ENCODE peak calls at places on chromosomes 3 and 15, in six cellular contexts. D is Caco-2; O is breast epithelium; T is retinal pigment epithelial cell; G is CD8-positive, alpha-beta T cell; I is fibroblast of mammary gland. Y is an unnamed sample.

GRCh38 chr3:118760611-118761606 is 273.7 kb downstream of the IGSF11 start:
- DNase-seq in D (peak), O (no peak), T (no peak), G (no peak), I (no peak), Y (no peak)

GRCh38 chr15:25933456-25934158 is 70.5 kb upstream of the ATP10A start:
- DNase-seq in D (peak), O (peak), T (peak), G (peak), I (peak), Y (peak)

GRCh38 chr3:171459942-171460225 is 321 bp downstream of the TNIK start:
- DNase-seq in D (no peak), O (no peak), T (no peak), G (peak), I (peak), Y (no peak)

GRCh38 chr15:89335289-89336041 is 841 bp upstream of the POLG start:
- DNase-seq in D (no peak), O (peak), T (no peak), G (peak), I (no peak), Y (no peak)

GRCh38 chr15:69979269-69979668 is 118.4 kb downstream of the TLE3 start:
- DNase-seq in D (no peak), O (no peak), T (no peak), G (no peak), I (peak), Y (no peak)

GRCh38 chr3:188244395-188244861 is 90.5 kb downstream of the LPP start:
- DNase-seq in D (no peak), O (no peak), T (no peak), G (no peak), I (peak), Y (no peak)

GRCh38 chr3:31993843-31994242 is 12.3 kb downstream of the ZNF860 start:
- DNase-seq in D (no peak), O (no peak), T (no peak), G (no peak), I (no peak), Y (no peak)

GRCh38 chr15:65923264-65923663 is 54.0 kb downstream of the RAB11A start:
- DNase-seq in D (no peak), O (no peak), T (no peak), G (no peak), I (no peak), Y (no peak)

GRCh38 chr3:145882416-145882815 is 278.6 kb downstream of the PLOD2 start:
- DNase-seq in D (no peak), O (no peak), T (peak), G (no peak), I (peak), Y (no peak)

GRCh38 chr3:183710231-183710630 is 12.6 kb downstream of the YEATS2 start:
- DNase-seq in D (no peak), O (no peak), T (peak), G (no peak), I (no peak), Y (no peak)

GRCh38 chr3:24496529-24497482 is 2.2 kb upstream of the THRB start:
- DNase-seq in D (peak), O (peak), T (peak), G (no peak), I (peak), Y (peak)

GRCh38 chr15:31294067-31294466 is 32.6 kb upstream of the KLF13 start:
- DNase-seq in D (peak), O (peak), T (no peak), G (no peak), I (no peak), Y (no peak)

GRCh38 chr3:19972056-19972455 is 25.2 kb downstream of the RAB5A start:
- DNase-seq in D (no peak), O (no peak), T (peak), G (no peak), I (peak), Y (no peak)

GRCh38 chr3:143824675-143825074 is 23.6 kb downstream of the SLC9A9 start:
- DNase-seq in D (no peak), O (no peak), T (no peak), G (no peak), I (peak), Y (no peak)

GRCh38 chr3:150760431-150761200 is 2.4 kb downstream of the SIAH2 start:
- DNase-seq in D (no peak), O (no peak), T (no peak), G (no peak), I (no peak), Y (no peak)

GRCh38 chr15:69405110-69405509 is 9.0 kb upstream of the KIF23 start:
- DNase-seq in D (no peak), O (no peak), T (no peak), G (no peak), I (no peak), Y (no peak)

GRCh38 chr3:165518346-165518745 is 318.9 kb downstream of the BCHE start:
- DNase-seq in D (no peak), O (no peak), T (peak), G (no peak), I (peak), Y (no peak)

GRCh38 chr3:13044496-13045244 is 28.6 kb downstream of the IQSEC1 start:
- DNase-seq in D (no peak), O (no peak), T (no peak), G (no peak), I (no peak), Y (no peak)

GRCh38 chr3:190266915-190267290 is 55.3 kb downstream of the CLDN1 start:
- DNase-seq in D (no peak), O (no peak), T (no peak), G (no peak), I (peak), Y (no peak)

GRCh38 chr3:45218578-45219390 is 7.3 kb downstream of the TMEM158 start:
- DNase-seq in D (no peak), O (no peak), T (no peak), G (no peak), I (peak), Y (peak)

GRCh38 chr3:164196477-164196876 is 881.8 kb downstream of the SI start:
- DNase-seq in D (no peak), O (no peak), T (no peak), G (no peak), I (no peak), Y (no peak)

GRCh38 chr3:65751123-65751700 is 287.5 kb downstream of the MAGI1 start:
- DNase-seq in D (peak), O (no peak), T (no peak), G (no peak), I (peak), Y (no peak)

GRCh38 chr3:139764069-139764905 is 86.5 kb upstream of the NMNAT3 start:
- DNase-seq in D (no peak), O (no peak), T (no peak), G (no peak), I (no peak), Y (no peak)

GRCh38 chr3:140914384-140914945 is 27.2 kb upstream of the SLC25A36 start:
- DNase-seq in D (no peak), O (no peak), T (no peak), G (no peak), I (peak), Y (no peak)

GRCh38 chr3:47016934-47017435 is 37.5 kb downstream of the NBEAL2 start:
- DNase-seq in D (no peak), O (no peak), T (peak), G (peak), I (peak), Y (no peak)

GRCh38 chr3:88003115-88003755 is 55.6 kb downstream of the CGGBP1 start:
- DNase-seq in D (no peak), O (no peak), T (no peak), G (no peak), I (peak), Y (no peak)

DNA sequence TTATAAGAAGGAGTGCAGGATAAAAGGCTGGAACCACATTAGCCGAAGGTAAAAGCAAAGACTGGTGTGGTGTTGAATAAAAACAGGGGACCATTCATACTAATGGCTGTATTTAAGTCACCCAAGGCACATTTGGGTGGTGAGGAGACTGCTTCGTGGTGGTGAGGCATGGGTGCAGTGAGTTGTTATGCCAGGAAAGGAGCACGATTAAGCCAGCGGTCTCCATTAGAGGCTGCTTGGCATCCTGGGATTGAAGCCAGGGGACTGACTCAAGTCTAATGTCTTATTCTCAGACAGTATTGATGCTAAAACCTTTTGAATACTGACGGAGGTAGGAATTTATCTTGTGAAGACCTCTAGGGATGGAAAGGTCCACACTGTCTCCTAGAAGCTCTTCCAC is 21.9 kb downstream of the FEM1B start:
- DNase-seq in D (no peak), O (peak), T (no peak), G (no peak), I (peak), Y (no peak)
- H3K4me3 ChIP-seq in D (no peak), O (peak), T (no peak), G (peak), I (no peak), Y (peak)

GRCh38 chr3:137768021-137768360 is 3.9 kb downstream of the SOX14 start:
- DNase-seq in D (no peak), O (no peak), T (no peak), G (no peak), I (no peak), Y (no peak)
- TF ChIP-seq CTCF in D (no peak), O (no peak), T (no peak), G (no peak), I (no peak), Y (no peak)

DNA sequence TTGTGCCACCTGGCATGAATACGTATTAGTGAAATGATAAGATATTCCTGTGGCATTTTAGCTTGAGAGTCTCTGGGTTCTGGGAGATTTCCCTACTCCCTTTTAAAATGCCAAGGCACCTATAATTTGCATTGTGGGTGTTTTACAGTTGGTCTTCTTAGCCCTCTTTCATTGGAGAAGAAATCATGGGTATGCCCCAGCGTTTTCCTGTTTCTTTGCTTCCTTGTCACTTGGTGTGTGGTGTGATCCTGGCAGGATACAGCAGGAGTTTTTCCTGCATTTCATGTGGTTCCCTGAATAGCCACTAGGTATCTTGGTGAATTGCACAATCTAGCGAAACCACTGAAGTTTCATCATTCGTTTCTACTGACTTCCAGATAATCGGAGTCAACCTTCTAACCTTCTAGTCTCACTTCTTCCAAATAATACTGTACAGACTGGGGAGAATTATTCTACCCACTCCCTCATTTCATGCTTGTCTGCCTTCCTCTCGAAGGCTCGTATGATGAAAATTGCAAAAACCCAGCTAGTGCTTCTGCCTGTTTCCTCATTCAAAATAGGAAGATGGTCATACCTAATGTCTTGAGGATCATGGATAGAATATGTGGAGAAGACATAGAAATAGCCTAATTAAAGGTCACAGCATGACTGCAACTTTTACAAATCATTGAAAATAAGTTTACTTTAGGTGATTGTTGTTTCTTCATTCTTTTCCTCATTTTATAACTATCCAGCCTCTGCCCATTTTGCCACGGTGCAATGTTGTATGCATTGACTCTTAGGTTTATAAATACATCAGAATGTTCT is 2.7 kb downstream of the BHLHE40 start:
- DNase-seq in D (no peak), O (peak), T (no peak), G (no peak), I (peak), Y (no peak)
- H3K4me3 ChIP-seq in D (peak), O (peak), T (peak), G (no peak), I (peak), Y (peak)

GRCh38 chr3:160450846-160451245 is 1.3 kb upstream of the TRIM59 start:
- DNase-seq in D (no peak), O (no peak), T (peak), G (no peak), I (peak), Y (no peak)
- TF ChIP-seq CTCF in D (no peak), O (no peak), T (no peak), G (no peak), I (peak), Y (no peak)

GRCh38 chr3:152302521-152303021 is 33.8 kb downstream of the MBNL1 start:
- DNase-seq in D (no peak), O (no peak), T (peak), G (no peak), I (peak), Y (peak)

GRCh38 chr3:152298393-152299242 is 29.9 kb downstream of the MBNL1 start:
- DNase-seq in D (no peak), O (no peak), T (peak), G (peak), I (peak), Y (peak)

GRCh38 chr3:152301745-152302181 is 33.0 kb downstream of the MBNL1 start:
- DNase-seq in D (no peak), O (no peak), T (no peak), G (no peak), I (no peak), Y (no peak)

GRCh38 chr3:152299243-152299976 is 30.7 kb downstream of the MBNL1 start:
- DNase-seq in D (no peak), O (no peak), T (no peak), G (peak), I (no peak), Y (no peak)

DNA sequence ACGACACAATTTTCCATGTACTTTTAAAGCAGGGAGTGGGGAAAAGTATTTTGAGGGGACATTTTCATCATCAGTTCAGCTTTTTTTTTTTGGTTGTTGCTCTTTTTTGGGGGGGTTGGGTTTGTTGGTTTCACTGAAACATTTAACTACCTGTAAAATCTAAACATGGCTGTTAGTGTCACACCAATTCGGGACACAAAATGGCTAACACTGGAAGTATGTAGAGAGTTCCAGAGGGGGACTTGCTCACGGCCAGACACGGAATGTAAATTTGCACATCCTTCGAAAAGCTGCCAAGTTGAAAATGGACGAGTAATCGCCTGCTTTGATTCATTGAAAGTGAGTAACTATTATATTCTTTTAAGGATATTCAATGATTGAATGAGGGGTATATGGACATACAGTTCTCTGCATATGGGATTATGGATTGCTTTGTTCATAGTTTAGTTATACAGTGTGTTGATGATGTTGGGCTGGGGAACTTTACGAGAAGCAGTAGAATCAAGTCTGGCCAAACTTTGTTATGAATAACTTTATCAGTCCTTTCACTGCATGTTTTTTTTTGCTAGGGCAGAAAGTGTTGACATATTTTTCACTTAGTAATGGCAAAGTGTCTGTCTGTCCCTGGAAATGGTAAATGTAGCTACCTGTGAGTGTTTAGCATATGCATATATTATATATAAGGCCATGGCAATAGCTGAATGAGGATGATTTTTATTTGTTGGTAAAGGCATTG is 31.5 kb downstream of the MBNL1 start:
- DNase-seq in D (no peak), O (no peak), T (no peak), G (no peak), I (peak), Y (no peak)
- H3K4me3 ChIP-seq in D (no peak), O (peak), T (no peak), G (no peak), I (peak), Y (peak)

DNA sequence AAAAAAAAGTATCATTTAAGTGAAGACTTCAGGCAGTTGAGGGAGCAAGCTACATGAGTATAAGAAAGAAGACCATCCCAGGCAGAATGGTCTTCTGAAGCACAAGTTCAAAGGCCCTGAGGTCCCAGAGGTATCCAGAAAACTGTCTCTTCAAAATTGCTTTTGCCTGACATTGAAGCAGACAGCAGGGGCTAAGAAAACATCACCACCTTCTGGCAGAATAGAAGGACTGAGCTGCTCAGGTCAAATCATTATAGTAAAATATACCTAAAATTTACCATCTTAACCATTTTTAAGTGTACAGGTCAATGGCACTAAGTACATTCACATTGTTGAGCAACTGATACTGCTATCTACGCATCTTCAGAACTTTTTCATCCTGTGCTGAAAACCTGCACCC is 16.4 kb downstream of the GPR160 start:
- DNase-seq in D (no peak), O (no peak), T (no peak), G (no peak), I (no peak), Y (no peak)
- TF ChIP-seq CTCF in D (peak), O (no peak), T (peak), G (peak), I (peak), Y (no peak)

GRCh38 chr15:85354432-85354831 is 26.0 kb upstream of the AKAP13 start:
- DNase-seq in D (no peak), O (no peak), T (peak), G (no peak), I (no peak), Y (no peak)
- H3K4me3 ChIP-seq in D (no peak), O (no peak), T (no peak), G (no peak), I (no peak), Y (no peak)

GRCh38 chr15:49225572-49226281 is 55.7 kb downstream of the GALK2 start:
- DNase-seq in D (peak), O (no peak), T (no peak), G (no peak), I (peak), Y (no peak)
- TF ChIP-seq CTCF in D (peak), O (no peak), T (peak), G (no peak), I (no peak), Y (no peak)

DNA sequence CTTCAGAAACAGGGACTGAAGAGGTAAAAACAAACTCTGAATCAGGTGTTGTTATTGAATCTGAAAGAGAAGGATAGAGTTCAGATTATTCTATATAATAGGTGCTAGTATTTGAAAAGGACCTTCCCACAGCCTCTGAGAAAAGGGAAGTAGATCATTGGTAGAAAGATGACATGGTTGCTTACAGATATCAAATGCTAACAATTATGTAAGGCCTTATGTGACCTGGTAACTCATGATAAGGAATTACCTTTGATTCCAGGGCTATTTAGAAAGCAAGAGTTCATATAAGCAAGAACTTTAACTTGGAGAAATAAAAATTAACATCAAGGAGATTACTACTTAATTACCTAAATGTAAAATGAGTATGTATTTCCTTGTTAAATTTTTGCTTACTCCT is 7.6 kb downstream of the SLC27A2 start:
- DNase-seq in D (no peak), O (no peak), T (no peak), G (no peak), I (no peak), Y (no peak)
- H3K4me3 ChIP-seq in D (no peak), O (no peak), T (no peak), G (no peak), I (no peak), Y (no peak)

GRCh38 chr3:15305366-15305844 is 27.0 kb downstream of the SH3BP5 start:
- DNase-seq in D (peak), O (no peak), T (no peak), G (no peak), I (no peak), Y (no peak)
- TF ChIP-seq CTCF in D (peak), O (peak), T (peak), G (no peak), I (peak), Y (peak)

Y was measured in upper lobe of right lung.